ENCODE peak calls at places on chromosomes 12 and 14, in ten cellular contexts. C is trophoblast cell; X is sigmoid colon; J is breast epithelium; H is H9; L is right atrium auricular region; A is left ventricle myocardium inferior; W is CD4-positive, alpha-beta T cell; T is Panc1; B is body of pancreas. K is an unnamed sample. For H3K9me3, the result is how much of the 10 kb centered on the place peaks cover.

GRCh38 chr12:63098851-63099250 is 52.1 kb downstream of the AVPR1A start:
- DNase-seq in H (no peak), W (no peak), T (no peak), J (no peak), L (no peak), X (no peak), A (no peak), B (no peak), C (no peak), K (no peak)

GRCh38 chr12:106724116-106724515 is 50.4 kb upstream of the RIC8B start:
- DNase-seq in B (no peak), A (no peak), H (no peak), X (no peak), J (no peak), L (no peak), C (peak), T (no peak), W (no peak), K (no peak)

GRCh38 chr12:2586159-2587035 is 208.4 kb upstream of the FKBP4 start:
- DNase-seq in W (no peak), L (no peak), X (no peak), H (peak), B (no peak), A (no peak), C (no peak), T (no peak), J (no peak), K (no peak)

GRCh38 chr14:90654831-90655276 is 161.4 kb downstream of the TTC7B start:
- DNase-seq in J (no peak), A (no peak), X (no peak), B (no peak), T (no peak), C (no peak), H (no peak), W (no peak), L (no peak), K (no peak)

GRCh38 chr14:91931478-91932088 is 15.9 kb downstream of the FBLN5 start:
- DNase-seq in T (no peak), C (no peak), X (peak), B (no peak), L (no peak), H (no peak), J (no peak), W (no peak), A (no peak), K (no peak)

GRCh38 chr14:32202468-32202865 is 602 bp downstream of the RNU6-8 start:
- DNase-seq in W (no peak), H (no peak), C (no peak), T (peak), B (no peak), X (no peak), A (no peak), L (no peak), J (no peak), K (no peak)

GRCh38 chr14:61322011-61322798 is 826 bp downstream of the PRKCH start:
- DNase-seq in C (peak), X (peak), J (peak), B (peak), A (peak), W (no peak), T (no peak), H (peak), L (no peak), K (peak)

GRCh38 chr14:22255042-22255441 is 334.0 kb downstream of the DAD1 start:
- DNase-seq in X (no peak), L (no peak), A (no peak), J (no peak), H (no peak), W (no peak), T (no peak), C (no peak), B (no peak), K (no peak)

GRCh38 chr14:104747876-104748275 is 5.1 kb upstream of the SIVA1 start:
- DNase-seq in B (no peak), J (no peak), T (no peak), L (no peak), A (no peak), C (peak), X (no peak), W (no peak), H (no peak), K (no peak)

GRCh38 chr14:79051009-79051710 is 881.0 kb downstream of the NRXN3 start:
- DNase-seq in W (no peak), J (no peak), H (no peak), L (no peak), T (no peak), B (no peak), C (no peak), A (no peak), X (no peak), K (no peak)

GRCh38 chr12:89350260-89350659 is 2.0 kb downstream of the DUSP6 start:
- DNase-seq in T (no peak), X (no peak), C (no peak), J (no peak), W (no peak), A (no peak), B (no peak), L (no peak), H (no peak), K (no peak)

GRCh38 chr14:96053600-96054381 is 14.6 kb downstream of the C14orf132 start:
- DNase-seq in C (no peak), H (no peak), B (peak), A (no peak), X (peak), J (no peak), W (no peak), T (no peak), L (peak), K (no peak)

GRCh38 chr14:68088463-68088862 is 268.9 kb downstream of the RAD51B start:
- DNase-seq in C (no peak), B (no peak), A (no peak), L (no peak), H (no peak), T (peak), W (no peak), J (no peak), X (peak), K (no peak)

GRCh38 chr14:26401170-26401968 is 196.5 kb downstream of the NOVA1 start:
- DNase-seq in J (no peak), C (no peak), B (peak), T (no peak), W (no peak), H (no peak), A (no peak), L (no peak), X (no peak), K (no peak)

GRCh38 chr14:53360821-53361220 is 207.7 kb upstream of the DDHD1 start:
- DNase-seq in H (no peak), X (no peak), W (no peak), C (no peak), J (no peak), T (no peak), B (no peak), A (no peak), L (no peak), K (no peak)

GRCh38 chr14:103100281-103101121 is 6.0 kb downstream of the EXOC3L4 start:
- DNase-seq in A (no peak), W (no peak), T (no peak), H (no peak), X (no peak), B (no peak), C (peak), L (no peak), J (no peak), K (no peak)
- H3K9me3 ChIP-seq in A (under half), W (under half), T (under half), H (under half), X (under half), B (under half), C (under half), L (under half), J (under half), K (under half)

GRCh38 chr14:45787167-45787566 is 534.2 kb upstream of the MIS18BP1 start:
- DNase-seq in T (no peak), L (no peak), A (no peak), X (no peak), B (no peak), W (no peak), J (no peak), C (no peak), H (no peak), K (no peak)

GRCh38 chr14:45785240-45785639 is 532.2 kb upstream of the MIS18BP1 start:
- DNase-seq in W (no peak), C (peak), A (no peak), H (no peak), L (no peak), J (no peak), B (no peak), X (no peak), T (no peak), K (no peak)

GRCh38 chr14:45790293-45790692 is 537.3 kb upstream of the MIS18BP1 start:
- DNase-seq in L (no peak), C (no peak), J (no peak), A (no peak), B (no peak), T (no peak), X (no peak), H (no peak), W (no peak), K (no peak)

GRCh38 chr14:45786266-45786665 is 533.3 kb upstream of the MIS18BP1 start:
- DNase-seq in B (no peak), T (no peak), L (no peak), X (no peak), H (no peak), J (no peak), C (peak), W (no peak), A (no peak), K (no peak)
- H3K9me3 ChIP-seq in B (under half), T (under half), L (under half), X (under half), H (under half), J (under half), C (under half), W (under half), A (half or more), K (under half)

GRCh38 chr12:38137716-38138115 is 178.9 kb upstream of the ALG10B start:
- DNase-seq in T (no peak), C (no peak), H (no peak), J (no peak), A (no peak), B (no peak), X (no peak), L (peak), W (no peak), K (no peak)
- H3K9me3 ChIP-seq in T (under half), C (under half), H (half or more), J (under half), A (under half), B (under half), X (under half), L (under half), W (under half), K (under half)

GRCh38 chr12:132953163-132953425 is 3.0 kb downstream of the ZNF605 start:
- DNase-seq in T (no peak), C (no peak), J (no peak), L (no peak), A (no peak), B (no peak), W (no peak), X (no peak), H (no peak), K (no peak)

GRCh38 chr12:132951649-132952048 is 4.5 kb downstream of the ZNF605 start:
- DNase-seq in J (no peak), C (no peak), T (no peak), L (no peak), X (no peak), B (no peak), A (no peak), W (no peak), H (no peak), K (no peak)

GRCh38 chr12:132949936-132950837 is 5.9 kb downstream of the ZNF605 start:
- DNase-seq in T (no peak), X (no peak), L (no peak), W (no peak), H (no peak), C (no peak), B (no peak), J (no peak), A (no peak), K (no peak)

GRCh38 chr12:132952371-132953162 is 3.5 kb downstream of the ZNF605 start:
- DNase-seq in X (no peak), T (no peak), L (no peak), B (no peak), H (no peak), J (no peak), C (no peak), W (no peak), A (no peak), K (no peak)

DNA sequence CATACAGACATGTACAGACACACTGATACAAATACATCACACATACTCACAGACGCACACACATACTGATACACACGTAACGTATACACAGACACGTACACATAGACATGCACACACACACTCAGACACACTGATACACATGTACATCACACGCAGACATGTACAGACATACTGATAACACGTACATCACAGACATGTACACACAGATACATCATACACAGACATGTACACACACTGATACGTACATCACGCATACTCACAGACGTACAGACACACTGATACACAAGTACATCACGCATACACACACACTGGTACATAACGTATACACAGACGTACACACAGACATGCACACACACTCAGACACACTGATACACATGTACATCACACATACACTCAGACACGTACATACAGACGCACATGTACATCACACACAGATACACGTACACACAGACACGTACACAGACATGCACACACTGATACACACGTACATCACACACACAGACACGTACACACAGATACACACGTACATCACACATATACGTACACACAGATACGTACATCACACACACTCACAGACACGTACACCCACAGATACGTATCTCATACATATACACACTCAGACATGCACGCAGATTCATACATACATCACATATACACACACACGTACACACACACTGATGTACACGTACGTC is 5.1 kb downstream of the ZNF605 start:
- DNase-seq in A (no peak), X (no peak), T (no peak), W (no peak), L (no peak), J (no peak), B (no peak), C (no peak), H (no peak), K (no peak)
- H3K9me3 ChIP-seq in A (half or more), X (under half), T (half or more), W (under half), L (under half), J (half or more), B (under half), C (half or more), H (under half), K (under half)

GRCh38 chr12:118424883-118425282 is 48.5 kb downstream of the SUDS3 start:
- DNase-seq in J (no peak), H (no peak), L (no peak), C (no peak), W (no peak), X (no peak), B (no peak), T (no peak), A (no peak), K (no peak)

GRCh38 chr12:118418385-118419057 is 42.2 kb downstream of the SUDS3 start:
- DNase-seq in J (no peak), A (no peak), C (no peak), L (no peak), W (no peak), H (no peak), T (no peak), X (no peak), B (no peak), K (no peak)

GRCh38 chr12:118417942-118418341 is 41.6 kb downstream of the SUDS3 start:
- DNase-seq in W (no peak), L (no peak), A (no peak), J (no peak), C (no peak), T (no peak), B (no peak), X (no peak), H (no peak), K (no peak)

DNA sequence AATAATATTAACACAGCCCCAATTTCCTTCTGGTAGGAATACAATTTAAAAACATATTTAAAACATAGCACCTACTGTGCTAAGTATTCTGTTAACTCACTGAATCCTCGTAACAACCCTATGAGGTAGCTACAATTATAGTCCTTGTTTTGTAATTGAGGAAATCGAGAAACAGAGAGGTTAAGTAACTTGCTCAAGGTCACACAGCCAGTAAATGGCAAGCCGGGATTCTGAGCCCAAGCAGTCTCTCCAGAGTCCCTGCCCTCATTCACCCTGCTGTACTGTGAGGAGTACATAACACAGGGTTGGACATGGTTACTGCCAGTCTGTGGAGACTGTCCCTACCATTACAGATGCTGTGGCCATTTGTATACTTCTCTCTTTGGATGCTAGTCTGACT is 44.3 kb downstream of the SUDS3 start:
- DNase-seq in B (no peak), T (no peak), X (no peak), J (no peak), W (no peak), H (no peak), C (no peak), L (no peak), A (no peak), K (no peak)
- H3K9me3 ChIP-seq in B (under half), T (under half), X (under half), J (under half), W (under half), H (under half), C (under half), L (under half), A (under half), K (under half)

GRCh38 chr14:89600029-89600428 is 183.0 kb upstream of the FOXN3 start:
- DNase-seq in L (no peak), X (no peak), H (no peak), A (no peak), T (no peak), C (no peak), J (no peak), B (no peak), W (no peak), K (no peak)
- H3K9me3 ChIP-seq in L (under half), X (under half), H (under half), A (under half), T (under half), C (under half), J (under half), B (under half), W (under half), K (under half)

GRCh38 chr12:133235401-133236112 is at the start of gene ANHX:
- DNase-seq in W (no peak), T (no peak), A (no peak), H (no peak), X (no peak), B (no peak), L (no peak), C (no peak), J (no peak), K (no peak)
- H3K9me3 ChIP-seq in W (under half), T (under half), A (under half), H (half or more), X (under half), B (under half), L (under half), C (half or more), J (half or more), K (under half)

GRCh38 chr12:43981726-43982125 is 145.8 kb downstream of the TMEM117 start:
- DNase-seq in X (no peak), B (no peak), A (no peak), T (no peak), L (no peak), C (no peak), W (no peak), J (no peak), H (no peak), K (no peak)

GRCh38 chr12:43982544-43982943 is 146.7 kb downstream of the TMEM117 start:
- DNase-seq in W (no peak), L (no peak), B (no peak), T (no peak), C (no peak), X (no peak), A (no peak), H (no peak), J (no peak), K (no peak)

GRCh38 chr12:43978546-43978945 is 142.7 kb downstream of the TMEM117 start:
- DNase-seq in X (no peak), H (no peak), L (no peak), T (no peak), B (no peak), J (no peak), W (no peak), C (peak), A (no peak), K (no peak)

GRCh38 chr12:43979450-43979849 is 143.6 kb downstream of the TMEM117 start:
- DNase-seq in W (no peak), B (no peak), H (no peak), J (no peak), L (no peak), X (no peak), C (no peak), T (no peak), A (no peak), K (no peak)

GRCh38 chr12:43980627-43981191 is 144.8 kb downstream of the TMEM117 start:
- DNase-seq in H (no peak), W (no peak), A (no peak), X (no peak), T (no peak), L (no peak), B (no peak), C (peak), J (no peak), K (no peak)
- H3K9me3 ChIP-seq in H (under half), W (under half), A (under half), X (under half), T (under half), L (under half), B (under half), C (under half), J (under half), K (under half)

K was measured in T-helper 17 cell.